ENCODE peak calls at places on chromosome 22, in eight cellular contexts. S is GM13977, H is endodermal cell, F is left ventricle myocardium inferior, R is foreskin fibroblast, E is progenitor cell of endocrine pancreas, C is omental fat pad, M is cardiac muscle cell. T is an unnamed sample.

GRCh38 chr22:35477911-35478582 is 62.6 kb upstream of the RASD2 start:
- DNase-seq in S (no peak), H (no peak), F (peak), R (peak), E (no peak), C (no peak), M (no peak), T (no peak)

GRCh38 chr22:44330727-44331660 is 18.2 kb upstream of the SHISAL1 start:
- DNase-seq in S (no peak), H (peak), F (no peak), R (no peak), E (no peak), C (no peak), M (peak), T (no peak)

GRCh38 chr22:24938741-24939341 is 7.7 kb downstream of the LHFPL7 start:
- DNase-seq in S (peak), H (peak), F (no peak), R (peak), E (no peak), C (no peak), M (peak), T (no peak)

GRCh38 chr22:36087784-36088183 is 59.2 kb upstream of the RBFOX2 start:
- DNase-seq in S (no peak), H (no peak), F (no peak), R (no peak), E (no peak), C (no peak), M (no peak), T (no peak)

GRCh38 chr22:20402960-20403778 is 9.2 kb downstream of the ZNF74 start:
- DNase-seq in S (peak), H (peak), F (no peak), R (no peak), E (no peak), C (no peak), M (no peak), T (no peak)

GRCh38 chr22:24985824-24986214 is 33.3 kb downstream of the KIAA1671 start:
- DNase-seq in S (no peak), H (no peak), F (no peak), R (peak), E (no peak), C (no peak), M (no peak), T (no peak)

GRCh38 chr22:19492504-19493174 is 12.9 kb downstream of the CDC45 start:
- DNase-seq in S (no peak), H (no peak), F (no peak), R (no peak), E (no peak), C (no peak), M (no peak), T (no peak)

GRCh38 chr22:27768027-27768640 is 33.4 kb downstream of the MN1 start:
- DNase-seq in S (no peak), H (no peak), F (no peak), R (no peak), E (no peak), C (no peak), M (no peak), T (no peak)

GRCh38 chr22:20618488-20618887 is 111.1 kb downstream of the MED15 start:
- DNase-seq in S (no peak), H (no peak), F (no peak), R (no peak), E (no peak), C (no peak), M (no peak), T (no peak)

GRCh38 chr22:17706451-17706900 is 67.8 kb downstream of the BID start:
- DNase-seq in S (peak), H (peak), F (no peak), R (peak), E (no peak), C (no peak), M (no peak), T (no peak)

GRCh38 chr22:42648368-42649260 is 578 bp downstream of the CYB5R3 start:
- DNase-seq in S (peak), H (no peak), F (peak), R (peak), E (no peak), C (no peak), M (no peak), T (no peak)

GRCh38 chr22:43956805-43957463 is 1.7 kb downstream of the SAMM50 start:
- DNase-seq in S (no peak), H (no peak), F (no peak), R (no peak), E (no peak), C (no peak), M (no peak), T (no peak)

GRCh38 chr22:43540570-43540969 is 128.8 kb downstream of the MPPED1 start:
- DNase-seq in S (no peak), H (no peak), F (no peak), R (no peak), E (no peak), C (no peak), M (no peak), T (no peak)

GRCh38 chr22:20324139-20324516 is 4.3 kb upstream of the DGCR6L start:
- DNase-seq in S (no peak), H (peak), F (no peak), R (no peak), E (no peak), C (no peak), M (no peak), T (no peak)

GRCh38 chr22:25448435-25449051 is 115.9 kb upstream of the GRK3 start:
- DNase-seq in S (peak), H (peak), F (no peak), R (peak), E (no peak), C (no peak), M (peak), T (no peak)

GRCh38 chr22:34866501-34867171 is 199.3 kb upstream of the ISX start:
- DNase-seq in S (no peak), H (no peak), F (no peak), R (peak), E (no peak), C (no peak), M (peak), T (no peak)

GRCh38 chr22:43296279-43296902 is 46.8 kb downstream of the SCUBE1 start:
- DNase-seq in S (no peak), H (no peak), F (no peak), R (no peak), E (no peak), C (no peak), M (no peak), T (no peak)

GRCh38 chr22:29030618-29031235 is 30.9 kb downstream of the C22orf31 start:
- DNase-seq in S (no peak), H (peak), F (peak), R (peak), E (peak), C (no peak), M (peak), T (no peak)

GRCh38 chr22:35797411-35797810 is 79.7 kb downstream of the APOL5 start:
- DNase-seq in S (no peak), H (no peak), F (no peak), R (no peak), E (no peak), C (no peak), M (no peak), T (no peak)

GRCh38 chr22:38228326-38228872 is 26.6 kb downstream of the MAFF start:
- DNase-seq in S (no peak), H (no peak), F (no peak), R (no peak), E (no peak), C (no peak), M (no peak), T (no peak)

GRCh38 chr22:40271440-40271839 is 74.9 kb upstream of the ADSL start:
- DNase-seq in S (no peak), H (no peak), F (no peak), R (no peak), E (no peak), C (no peak), M (no peak), T (no peak)

GRCh38 chr22:40265783-40266182 is 80.5 kb upstream of the ADSL start:
- DNase-seq in S (no peak), H (no peak), F (no peak), R (no peak), E (no peak), C (no peak), M (no peak), T (no peak)

GRCh38 chr22:40273319-40273718 is 73.0 kb upstream of the ADSL start:
- DNase-seq in S (no peak), H (no peak), F (no peak), R (no peak), E (no peak), C (no peak), M (no peak), T (no peak)

GRCh38 chr22:40270031-40270430 is 76.3 kb upstream of the ADSL start:
- DNase-seq in S (no peak), H (no peak), F (no peak), R (no peak), E (no peak), C (no peak), M (no peak), T (no peak)

DNA sequence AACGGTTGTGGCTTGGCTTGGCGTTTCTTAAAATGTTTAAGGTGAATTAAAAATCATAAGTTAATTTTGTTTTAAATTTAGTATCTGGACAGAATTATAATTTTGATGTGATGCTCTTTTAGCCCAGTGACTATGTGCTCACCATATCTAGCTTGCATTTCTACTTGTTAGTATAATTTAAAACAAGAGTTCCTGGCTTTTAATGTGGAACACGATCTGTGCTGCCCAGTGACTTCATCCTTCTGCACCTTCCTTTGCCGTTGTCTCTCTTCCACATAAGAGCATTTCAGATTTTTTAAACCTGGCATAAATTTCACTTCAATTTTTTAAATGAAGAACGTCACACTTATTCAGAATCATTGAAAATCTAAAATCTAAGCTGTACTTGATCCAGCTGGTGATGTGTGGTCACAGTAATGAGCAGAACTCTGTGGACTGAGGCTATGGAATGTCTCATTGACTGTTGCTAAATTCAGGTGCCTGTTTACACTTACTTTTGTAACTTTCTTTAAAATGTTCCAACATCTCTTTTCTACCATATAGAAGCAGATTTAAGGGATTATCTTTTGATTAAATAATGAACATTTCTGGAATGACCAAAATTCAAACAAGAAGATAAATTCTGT is 75.4 kb upstream of the ADSL start:
- DNase-seq in S (no peak), H (no peak), F (no peak), R (no peak), E (no peak), C (no peak), M (no peak), T (no peak)
- TF ChIP-seq CTCF in S (no peak), H (no peak), F (no peak), R (no peak), E (no peak), C (no peak), M (no peak), T (no peak)

DNA sequence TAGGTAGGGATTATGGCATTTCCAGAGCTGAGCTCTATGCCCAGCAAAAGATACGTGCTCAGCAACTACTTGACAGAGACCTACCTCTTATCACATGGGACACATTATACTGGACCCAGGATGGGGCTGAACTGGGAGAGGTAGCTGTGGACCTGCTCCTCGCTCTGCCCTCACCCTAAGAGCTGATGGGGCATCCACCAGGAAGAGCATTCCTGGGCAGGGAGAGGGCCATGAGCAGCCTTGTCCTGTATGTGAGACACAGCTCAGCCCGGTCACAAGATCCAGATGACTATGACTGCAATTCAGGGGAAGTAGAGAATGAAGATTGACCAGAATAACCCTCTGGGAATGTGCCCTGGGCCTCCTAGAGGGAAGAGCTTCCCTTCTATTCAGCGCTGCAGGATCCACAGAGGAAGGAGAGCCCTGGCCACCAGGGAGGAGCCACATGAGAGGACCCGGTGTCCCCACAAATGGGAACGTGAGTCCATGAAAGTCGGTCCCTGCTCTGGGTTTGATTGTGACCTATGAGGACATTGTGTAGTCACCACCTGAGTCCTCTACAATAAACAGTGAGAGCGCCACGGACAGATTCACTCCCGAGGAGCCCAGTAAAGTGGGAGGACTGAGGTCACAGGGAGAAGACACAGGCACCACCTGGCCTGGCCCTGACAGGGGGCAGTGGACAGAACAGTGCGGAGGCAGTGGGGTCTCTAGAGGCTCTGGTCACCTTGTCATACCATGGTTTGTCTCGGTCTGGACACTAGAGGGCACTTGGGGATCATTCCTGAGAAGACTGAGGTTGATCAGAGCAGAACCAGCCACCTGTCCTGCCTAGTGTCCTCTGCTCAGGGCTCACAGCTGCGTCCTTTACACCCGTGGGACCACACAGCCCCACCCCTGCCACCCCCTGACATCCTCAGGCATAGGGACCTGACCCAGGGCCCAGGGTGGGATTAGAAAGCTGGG is 99.5 kb downstream of the ZNF280B start:
- DNase-seq in S (peak), H (peak), F (no peak), R (peak), E (no peak), C (no peak), M (no peak), T (no peak)
- TF ChIP-seq CTCF in S (peak), H (peak), F (peak), R (peak), E (peak), C (no peak), M (peak), T (no peak)

DNA sequence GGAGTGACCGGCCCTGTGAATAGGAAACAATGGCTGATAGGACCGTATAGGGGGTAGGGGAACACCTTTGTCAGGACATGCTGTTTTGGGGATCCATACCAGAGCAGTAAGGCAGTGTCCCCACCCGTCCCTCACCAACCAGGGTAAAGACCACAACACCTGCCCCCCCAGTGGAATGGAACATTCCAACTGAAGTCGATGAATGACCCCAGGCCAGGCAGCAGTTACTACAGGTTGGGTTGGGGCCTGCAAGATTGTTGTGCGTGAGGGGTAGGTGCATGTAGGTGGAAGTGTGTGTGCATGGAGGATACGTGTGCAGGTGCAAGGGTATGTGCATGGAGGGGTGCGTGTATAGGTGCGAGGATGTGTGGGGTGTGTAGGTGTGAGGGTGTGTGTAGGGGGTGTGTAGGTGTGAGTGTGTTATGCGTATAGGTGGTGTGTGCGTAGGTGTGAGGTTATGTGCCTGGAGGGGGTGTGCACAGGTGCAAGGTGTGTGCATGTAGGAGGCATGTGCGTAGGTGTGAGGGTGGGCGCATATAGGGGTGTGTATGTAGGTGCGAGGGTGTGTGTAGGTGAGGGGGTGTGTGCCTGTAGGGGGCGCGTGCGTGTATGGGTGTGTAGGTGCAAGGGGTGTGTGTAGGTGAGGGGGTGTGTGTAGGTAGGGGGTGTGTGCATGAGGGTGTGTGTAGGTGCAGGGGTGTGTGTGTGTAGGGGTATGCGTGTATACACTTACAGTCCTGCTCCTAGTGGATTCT is 32.9 kb downstream of the PISD start:
- DNase-seq in S (no peak), H (peak), F (no peak), R (no peak), E (no peak), C (no peak), M (no peak), T (no peak)
- TF ChIP-seq CTCF in S (no peak), H (no peak), F (no peak), R (no peak), E (no peak), C (no peak), M (no peak), T (no peak)

DNA sequence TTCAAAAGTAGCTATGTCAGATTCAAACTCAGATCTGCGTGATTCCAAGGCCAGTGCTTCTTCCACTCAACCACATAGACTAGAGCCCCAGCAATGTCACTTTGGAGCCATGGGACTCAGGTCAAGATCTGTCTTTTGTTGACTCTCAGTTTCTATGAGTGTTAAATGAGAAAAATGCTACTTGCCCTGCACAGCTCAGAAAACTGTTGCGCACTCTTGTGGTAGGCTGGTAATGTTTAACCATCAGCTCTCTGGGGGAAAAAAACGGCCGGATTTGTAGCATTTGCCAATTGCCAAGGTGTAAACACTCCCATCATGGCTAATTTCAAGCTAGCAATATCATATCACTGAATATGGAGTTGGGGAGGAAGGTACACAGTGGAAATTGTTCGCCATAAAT is 328.1 kb upstream of the SYN3 start:
- DNase-seq in S (no peak), H (no peak), F (no peak), R (no peak), E (no peak), C (no peak), M (no peak), T (no peak)
- TF ChIP-seq CTCF in S (no peak), H (no peak), F (no peak), R (no peak), E (no peak), C (no peak), M (no peak), T (no peak)

GRCh38 chr22:46605117-46605516 is 15.1 kb upstream of the GRAMD4 start:
- DNase-seq in S (no peak), H (no peak), F (no peak), R (no peak), E (no peak), C (no peak), M (no peak), T (no peak)

GRCh38 chr22:46600397-46600796 is 19.8 kb upstream of the GRAMD4 start:
- DNase-seq in S (no peak), H (no peak), F (no peak), R (no peak), E (no peak), C (no peak), M (no peak), T (no peak)

GRCh38 chr22:46604306-46604690 is 15.9 kb upstream of the GRAMD4 start:
- DNase-seq in S (peak), H (no peak), F (no peak), R (peak), E (no peak), C (no peak), M (no peak), T (no peak)

GRCh38 chr22:46598737-46599424 is 21.3 kb upstream of the GRAMD4 start:
- DNase-seq in S (no peak), H (no peak), F (peak), R (peak), E (no peak), C (no peak), M (no peak), T (no peak)

GRCh38 chr22:46602025-46602424 is 18.2 kb upstream of the GRAMD4 start:
- DNase-seq in S (no peak), H (no peak), F (peak), R (no peak), E (no peak), C (no peak), M (no peak), T (no peak)
- TF ChIP-seq CTCF in S (no peak), H (no peak), F (no peak), R (no peak), E (no peak), C (no peak), M (no peak), T (no peak)

GRCh38 chr22:21641795-21642583 is at the start of gene SDF2L1:
- DNase-seq in S (peak), H (peak), F (peak), R (peak), E (peak), C (peak), M (peak), T (peak)
- TF ChIP-seq CTCF in S (peak), H (peak), F (peak), R (no peak), E (no peak), C (no peak), M (no peak), T (no peak)

GRCh38 chr22:26602127-26602526 is 12.2 kb upstream of the TPST2 start:
- DNase-seq in S (no peak), H (no peak), F (no peak), R (no peak), E (no peak), C (no peak), M (no peak), T (no peak)

GRCh38 chr22:26606611-26607010 is 11.2 kb downstream of the CRYBB1 start:
- DNase-seq in S (no peak), H (no peak), F (no peak), R (peak), E (no peak), C (no peak), M (no peak), T (no peak)

GRCh38 chr22:26601726-26602125 is 11.8 kb upstream of the TPST2 start:
- DNase-seq in S (no peak), H (no peak), F (no peak), R (no peak), E (no peak), C (no peak), M (no peak), T (no peak)

GRCh38 chr22:26608129-26608528 is 9.7 kb downstream of the CRYBB1 start:
- DNase-seq in S (no peak), H (no peak), F (no peak), R (no peak), E (no peak), C (no peak), M (no peak), T (no peak)

DNA sequence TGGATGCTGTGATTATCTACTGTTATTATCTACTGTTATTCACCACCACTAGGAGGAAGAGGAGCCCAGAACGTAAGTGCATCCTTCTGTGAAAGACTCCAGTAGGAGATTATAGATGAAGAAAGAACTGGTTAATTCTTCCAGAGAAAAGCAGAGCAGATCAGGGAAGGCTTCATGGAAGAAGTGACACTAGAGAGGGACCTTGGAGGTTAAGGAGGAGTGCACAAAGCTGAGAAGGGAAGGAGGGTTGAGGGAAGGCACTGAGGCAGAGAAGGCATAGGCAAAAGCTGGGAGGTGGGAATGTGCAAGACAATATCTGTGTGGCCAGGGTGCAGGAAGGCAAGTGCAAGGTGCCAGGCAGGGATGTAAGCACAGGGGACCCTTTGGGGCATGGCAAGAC is 13.5 kb downstream of the CRYBB1 start:
- DNase-seq in S (no peak), H (no peak), F (no peak), R (no peak), E (no peak), C (no peak), M (no peak), T (no peak)
- TF ChIP-seq CTCF in S (no peak), H (peak), F (no peak), R (no peak), E (no peak), C (no peak), M (no peak), T (no peak)

T was measured in activated B cell treated with CpG ODN at 0.5 μM for 24 hours.